ENCODE peak calls at places on chromosomes 4 and X, in six cellular contexts. R is SK-MEL-5, C is NCI-H2171 treated with DMSO at 0.1 percent for 48 hours, O is ACHN, A is cardiac muscle cell, L is smooth muscle cell of the brain vasculature. S is an unnamed sample.

GRCh38 chr4:80307183-80307735 is 28.3 kb upstream of the CFAP299 start:
- DNase-seq in R (no peak), C (no peak), O (peak; percentile 8), A (peak; percentile 43), L (no peak), S (no peak)

GRCh38 chr4:27886075-27886474 is 1025.4 kb downstream of the STIM2 start:
- DNase-seq in R (no peak), C (no peak), O (no peak), A (no peak), L (no peak), S (no peak)

GRCh38 chr4:122679946-122680345 is 52.6 kb upstream of the BBS12 start:
- DNase-seq in R (no peak), C (no peak), O (no peak), A (no peak), L (no peak), S (no peak)

GRCh38 chrX:82218361-82218760 is 1016.5 kb downstream of the SH3BGRL start:
- DNase-seq in R (peak; percentile 58), C (peak; percentile 17), O (peak; percentile 45), A (peak; percentile 52), L (no peak), S (no peak)

GRCh38 chrX:6460893-6461490 is 73.9 kb downstream of the VCX3A start:
- DNase-seq in R (no peak), C (no peak), O (peak; percentile 38), A (no peak), L (no peak), S (no peak)

GRCh38 chrX:136030357-136031225 is 45.4 kb downstream of the SLC9A6 start:
- DNase-seq in R (no peak), C (no peak), O (no peak), A (peak; percentile 3), L (no peak), S (peak; percentile 48)

GRCh38 chr4:163200950-163201349 is 34.3 kb upstream of the NAF1 start:
- DNase-seq in R (no peak), C (no peak), O (no peak), A (no peak), L (no peak), S (no peak)

GRCh38 chrX:69389221-69389620 is 114.9 kb upstream of the NALF2 start:
- DNase-seq in R (no peak), C (no peak), O (no peak), A (no peak), L (no peak), S (no peak)

GRCh38 chr4:185396724-185397402 is at the start of gene ANKRD37:
- DNase-seq in R (no peak), C (no peak), O (no peak), A (peak; percentile 61), L (peak; percentile 20), S (no peak)

GRCh38 chr4:118918388-118918787 is 29.7 kb downstream of the SYNPO2 start:
- DNase-seq in R (no peak), C (no peak), O (peak; percentile 89), A (no peak), L (peak; percentile 44), S (peak; percentile 68)

GRCh38 chr4:1561286-1561990 is 122.7 kb downstream of the FAM53A start:
- DNase-seq in R (no peak), C (no peak), O (no peak), A (no peak), L (no peak), S (no peak)

GRCh38 chrX:81202989-81203388 is 1.1 kb downstream of the SH3BGRL start:
- DNase-seq in R (no peak), C (no peak), O (no peak), A (no peak), L (no peak), S (no peak)

GRCh38 chr4:1047976-1048780 is 36.8 kb downstream of the FGFRL1 start:
- DNase-seq in R (no peak), C (no peak), O (no peak), A (no peak), L (no peak), S (no peak)

GRCh38 chrX:81564851-81565250 is 362.9 kb downstream of the SH3BGRL start:
- DNase-seq in R (no peak), C (no peak), O (no peak), A (no peak), L (no peak), S (no peak)

GRCh38 chr4:182881928-182882327 is 35.3 kb downstream of the DCTD start:
- DNase-seq in R (no peak), C (no peak), O (no peak), A (no peak), L (no peak), S (no peak)

GRCh38 chrX:32532282-32532681 is 679.1 kb downstream of the DMD start:
- DNase-seq in R (no peak), C (no peak), O (no peak), A (no peak), L (no peak), S (no peak)

GRCh38 chr4:1008840-1009646 is 2.4 kb upstream of the FGFRL1 start:
- DNase-seq in R (no peak), C (no peak), O (peak; percentile 17), A (no peak), L (no peak), S (no peak)

GRCh38 chrX:131609480-131609879 is 65.6 kb downstream of the OR13H1 start:
- DNase-seq in R (no peak), C (no peak), O (no peak), A (no peak), L (no peak), S (no peak)

GRCh38 chrX:32933548-32933947 is 277.8 kb downstream of the DMD start:
- DNase-seq in R (no peak), C (no peak), O (no peak), A (peak; percentile 7), L (no peak), S (no peak)

GRCh38 chr4:112840061-112840460 is 203.1 kb downstream of the LARP7 start:
- DNase-seq in R (no peak), C (no peak), O (peak; percentile 67), A (no peak), L (no peak), S (no peak)